ENCODE peak calls at places on chromosome 16, in nine cellular contexts. U is HepG2, D is ovary, Z is sigmoid colon, Y is A549, K is tibial nerve, T is stomach, Q is uterus, G is transverse colon. F is an unnamed sample.

GRCh38 chr16:79053577-79053976 is 547.0 kb downstream of the MAF start:
- DNase-seq in Q (no peak), G (no peak), U (no peak), K (no peak), Z (no peak), D (no peak), T (no peak), Y (no peak), F (no peak)

GRCh38 chr16:11797957-11798299 is 870 bp upstream of the ZC3H7A start:
- DNase-seq in T (no peak), U (no peak), Q (no peak), K (no peak), G (no peak), D (peak; percentile 18), Y (peak; percentile 22), Z (no peak), F (no peak)

GRCh38 chr16:22189473-22190168 is 16.5 kb upstream of the EEF2K start:
- DNase-seq in Q (peak; percentile 80), K (peak; percentile 48), G (peak; percentile 92), Z (peak; percentile 86), U (no peak), T (peak; percentile 88), D (peak; percentile 60), Y (no peak), F (peak; percentile 88)

GRCh38 chr16:72409428-72409827 is 237.5 kb upstream of the PMFBP1 start:
- DNase-seq in G (no peak), U (peak; percentile 58), D (no peak), Q (no peak), K (no peak), Y (no peak), Z (no peak), T (no peak), F (no peak)

GRCh38 chr16:53434436-53435065 is at the start of gene RBL2:
- DNase-seq in D (no peak), Y (peak; percentile 16), Q (peak; percentile 85), K (peak; percentile 58), U (peak; percentile 25), T (peak; percentile 87), G (peak; percentile 89), Z (peak; percentile 92), F (peak; percentile 80)

GRCh38 chr16:27822529-27823437 is 240.7 kb downstream of the GSG1L start:
- DNase-seq in K (no peak), Y (no peak), T (peak; percentile 28), Z (peak; percentile 46), G (no peak), D (no peak), Q (no peak), U (no peak), F (peak; percentile 8)

GRCh38 chr16:73365010-73365409 is 317.1 kb upstream of the ZFHX3 start:
- DNase-seq in Q (no peak), K (no peak), Y (no peak), D (peak; percentile 10), T (peak; percentile 52), Z (no peak), U (no peak), G (peak; percentile 11), F (no peak)

GRCh38 chr16:17397499-17397891 is 73.3 kb downstream of the XYLT1 start:
- DNase-seq in K (no peak), Z (no peak), D (no peak), T (peak; percentile 40), U (peak; percentile 61), Q (no peak), Y (peak; percentile 41), G (peak; percentile 57), F (no peak)

GRCh38 chr16:66569827-66570405 is 3.7 kb downstream of the CMTM1 start:
- DNase-seq in K (no peak), Q (no peak), Z (no peak), Y (peak; percentile 38), G (no peak), U (no peak), D (no peak), T (no peak), F (no peak)

GRCh38 chr16:10539793-10540192 is 40.6 kb downstream of the EMP2 start:
- DNase-seq in Q (no peak), D (no peak), Z (no peak), G (no peak), T (no peak), K (no peak), U (no peak), Y (no peak), F (no peak)

GRCh38 chr16:83933885-83934683 is 19.0 kb upstream of the OSGIN1 start:
- DNase-seq in Z (no peak), U (no peak), Q (no peak), G (no peak), K (no peak), Y (no peak), D (no peak), T (no peak), F (no peak)

GRCh38 chr16:15618392-15618791 is 24.6 kb downstream of the MARF1 start:
- DNase-seq in G (no peak), U (no peak), Z (no peak), Q (no peak), D (no peak), K (no peak), T (no peak), Y (no peak), F (no peak)

GRCh38 chr16:81277681-81278080 is 37.1 kb upstream of the GAN start:
- DNase-seq in U (no peak), D (no peak), Y (no peak), T (peak; percentile 82), Q (no peak), G (peak; percentile 67), K (no peak), Z (no peak), F (peak; percentile 89)

GRCh38 chr16:27977966-27978365 is 85.5 kb downstream of the GSG1L start:
- DNase-seq in U (no peak), Y (no peak), T (no peak), Z (peak; percentile 13), Q (no peak), K (no peak), D (no peak), G (no peak), F (no peak)

GRCh38 chr16:64391009-64391663 is 730.7 kb downstream of the CDH11 start:
- DNase-seq in Z (no peak), K (no peak), T (no peak), Q (no peak), G (no peak), Y (no peak), U (peak; percentile 21), D (no peak), F (no peak)

GRCh38 chr16:90044111-90044551 is 24.9 kb upstream of the DBNDD1 start:
- DNase-seq in T (peak; percentile 59), G (peak; percentile 74), Y (peak; percentile 76), K (no peak), Q (no peak), U (peak; percentile 50), Z (no peak), D (no peak), F (peak; percentile 49)

GRCh38 chr16:53115047-53115446 is 60.3 kb downstream of the CHD9 start:
- DNase-seq in Z (no peak), G (no peak), U (no peak), Y (no peak), K (no peak), D (no peak), Q (no peak), T (no peak), F (no peak)

GRCh38 chr16:50591800-50592771 is 43.9 kb downstream of the NKD1 start:
- DNase-seq in D (peak; percentile 82), U (no peak), T (peak; percentile 37), K (no peak), Y (no peak), Q (peak; percentile 70), Z (peak; percentile 92), G (peak; percentile 30), F (peak; percentile 82)
- TF ChIP-seq POLR2A in D (no peak), U (peak; percentile 37), T (no peak), K (no peak), Y (no peak), Q (no peak), Z (no peak), G (no peak), F (no peak)

GRCh38 chr16:1346422-1347285 is 5.0 kb downstream of the TSR3 start:
- DNase-seq in U (no peak), K (no peak), Y (no peak), Z (no peak), G (no peak), Q (no peak), T (no peak), D (no peak), F (no peak)
- TF ChIP-seq CTCF in U (peak; percentile 16), K (no peak), Y (peak; percentile 29), Z (no peak), G (no peak), Q (no peak), T (no peak), D (no peak), F (no peak)

DNA sequence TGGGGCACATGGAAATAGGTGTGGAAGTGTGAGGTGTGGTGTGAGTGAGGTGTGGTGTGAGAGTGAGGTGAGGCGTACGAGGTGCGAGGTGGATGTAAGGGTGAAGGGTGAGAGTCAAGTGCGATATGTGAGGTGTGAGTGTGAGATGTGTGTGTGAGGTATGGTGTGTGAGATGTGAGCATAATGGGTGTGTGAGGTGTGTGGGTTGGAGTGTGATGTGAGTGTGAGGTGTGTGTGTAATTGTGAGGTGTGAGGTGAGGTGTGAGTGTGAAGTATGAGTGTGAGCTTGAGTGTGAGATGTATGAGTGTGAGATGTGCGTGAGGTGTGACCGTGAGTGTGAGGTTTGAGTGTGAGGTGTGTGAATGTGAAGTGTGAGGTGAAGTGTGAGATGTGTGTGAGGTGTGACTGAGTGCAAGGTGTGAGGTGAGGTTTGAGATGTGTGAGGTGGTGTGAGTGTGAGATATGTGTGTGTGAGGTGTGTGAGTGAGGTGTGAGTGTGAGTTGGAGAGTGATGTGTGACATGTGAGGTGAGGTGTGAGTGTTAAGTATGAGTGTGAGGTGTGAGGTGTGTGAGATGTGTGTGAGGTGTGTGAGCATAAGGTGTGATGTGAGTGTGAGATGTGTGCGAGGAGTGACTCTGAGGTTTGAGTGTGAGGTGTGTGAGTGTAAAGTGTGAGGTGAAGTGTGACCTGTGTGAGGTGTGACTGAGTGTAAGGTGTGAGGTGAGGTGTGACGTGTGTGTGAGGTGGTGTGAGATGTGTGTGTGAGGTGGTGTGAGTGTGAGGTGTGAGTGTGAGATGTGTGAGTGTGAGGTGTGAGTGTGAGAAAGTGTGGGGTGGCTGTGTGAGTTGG is 354.0 kb downstream of the FOXL1 start:
- DNase-seq in G (no peak), U (no peak), Z (no peak), Y (no peak), T (no peak), K (no peak), D (no peak), Q (no peak), F (no peak)
- H3K4me3 ChIP-seq in G (no peak overlapping the region), U (no peak overlapping the region), Z (no peak overlapping the region), Y (no peak overlapping the region), T (no peak overlapping the region), K (no peak overlapping the region), D (no peak overlapping the region), Q (no peak overlapping the region), F (no peak overlapping the region)

DNA sequence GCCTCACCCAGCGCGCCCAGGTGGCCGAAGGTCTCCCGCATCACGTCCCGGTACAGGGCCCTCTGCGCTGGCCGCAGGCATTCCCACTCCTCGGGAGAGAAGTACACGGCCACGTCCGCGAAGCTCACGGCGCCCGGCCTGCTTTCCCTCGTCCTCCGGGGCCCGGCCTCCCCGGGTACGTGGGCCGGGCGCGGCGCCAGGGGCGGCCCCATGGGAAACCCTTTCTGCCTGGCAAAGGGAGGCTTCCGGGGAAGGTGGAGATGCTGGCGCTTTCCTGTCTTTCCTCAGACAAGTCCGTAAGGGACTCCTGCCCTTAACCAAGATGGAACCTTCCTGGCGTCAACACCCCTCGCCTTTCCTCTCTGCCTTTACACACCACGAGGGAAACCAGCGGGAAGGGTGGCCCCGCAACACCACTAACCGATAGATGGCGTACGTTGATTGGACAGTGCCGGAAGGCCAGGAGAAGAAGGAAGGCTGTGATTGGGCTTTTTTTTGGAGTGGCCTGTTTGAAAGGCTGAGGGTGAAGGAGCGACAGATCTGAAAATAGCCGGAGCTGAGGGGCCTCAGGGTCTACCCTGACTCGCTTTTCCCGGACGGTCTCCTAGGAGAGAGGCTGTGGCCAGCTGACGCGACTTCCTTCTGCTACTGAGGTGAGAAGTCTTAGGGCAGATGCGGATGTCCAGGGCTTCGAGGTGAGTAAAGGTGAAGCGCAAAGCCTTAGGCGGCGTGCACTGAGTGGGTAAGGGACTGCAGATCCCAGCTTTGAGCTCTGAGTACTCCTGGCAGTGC is at the start of gene ZNF785:
- DNase-seq in Q (peak; percentile 96), U (no peak), D (peak; percentile 97), G (peak; percentile 97), T (peak; percentile 96), Y (no peak), Z (peak; percentile 99), K (peak; percentile 94), F (peak; percentile 98)
- TF ChIP-seq POLR2A in Q (peak; percentile 36), U (no peak), D (peak; percentile 23), G (peak; percentile 45), T (no peak), Y (no peak), Z (no peak), K (no peak), F (peak; percentile 56)

F was measured in prostate gland.